ENCODE peak calls at places on chromosomes 11 and 22, in ten cellular contexts. V is body of pancreas, D is esophagus muscularis mucosa, O is heart left ventricle, W is pancreas, Q is heart right ventricle, L is MM.1S, N is lung, B is left ventricle myocardium inferior, H is mesendoderm. U is an unnamed sample. For H3K4me1, the result is how much of the 10 kb centered on the place peaks cover.

GRCh38 chr11:20612416-20612815 is 13.0 kb downstream of the SLC6A5 start:
- DNase-seq in H (no peak), O (no peak), W (no peak), B (no peak), D (no peak), Q (no peak), V (no peak), N (no peak), L (no peak), U (no peak)

GRCh38 chr11:35418847-35419712 is at the start of gene SLC1A2:
- DNase-seq in Q (peak), D (no peak), H (peak), B (no peak), W (no peak), L (peak), O (peak), V (no peak), N (no peak), U (no peak)

GRCh38 chr22:48803171-48803992 is 1024.3 kb downstream of the BRD1 start:
- DNase-seq in W (no peak), D (no peak), H (no peak), O (no peak), L (no peak), N (no peak), V (no peak), Q (no peak), B (no peak), U (no peak)

GRCh38 chr11:132445966-132446365 is 1075.6 kb downstream of the NTM start:
- DNase-seq in W (no peak), L (no peak), Q (no peak), H (no peak), N (no peak), V (no peak), B (no peak), D (no peak), O (no peak), U (no peak)

GRCh38 chr11:118152552-118153471 is at the start of gene SCN4B:
- DNase-seq in L (no peak), O (peak), D (no peak), V (peak), B (peak), H (peak), N (peak), Q (peak), W (peak), U (no peak)

GRCh38 chr22:25775501-25775900 is 33.5 kb downstream of the MYO18B start:
- DNase-seq in D (no peak), V (no peak), L (no peak), B (no peak), H (peak), Q (no peak), N (no peak), W (no peak), O (no peak), U (no peak)

GRCh38 chr11:133713406-133713805 is 131.9 kb downstream of the SPATA19 start:
- DNase-seq in L (no peak), Q (no peak), N (no peak), V (no peak), D (no peak), B (no peak), O (no peak), W (no peak), H (no peak), U (no peak)

GRCh38 chr11:90134420-90135003 is at the start of gene NAALAD2:
- DNase-seq in W (peak), D (no peak), V (peak), O (peak), B (peak), H (peak), N (peak), Q (peak), L (peak), U (no peak)

GRCh38 chr11:128776434-128777284 is 82.8 kb downstream of the FLI1 start:
- DNase-seq in O (peak), D (no peak), V (peak), B (peak), Q (peak), H (peak), W (peak), N (no peak), L (peak), U (peak)

GRCh38 chr11:128135451-128135850 is 451.9 kb downstream of the ETS1 start:
- DNase-seq in W (peak), B (no peak), Q (no peak), O (no peak), H (peak), L (no peak), D (no peak), N (no peak), V (peak), U (no peak)

GRCh38 chr22:50190182-50190951 is 4.7 kb downstream of the TRABD start:
- DNase-seq in O (peak), V (peak), D (peak), W (peak), Q (peak), L (peak), N (peak), B (peak), H (peak), U (peak)

GRCh38 chr22:20128902-20129746 is 2.5 kb upstream of the ZDHHC8 start:
- DNase-seq in D (no peak), V (peak), B (no peak), W (no peak), O (no peak), H (peak), N (no peak), L (peak), Q (no peak), U (peak)

GRCh38 chr22:40593460-40594273 is 42.9 kb downstream of the MRTFA start:
- DNase-seq in L (peak), Q (no peak), N (no peak), D (no peak), V (no peak), H (no peak), W (no peak), O (no peak), B (no peak), U (no peak)

GRCh38 chr11:65391007-65391406 is 4.6 kb downstream of the FRMD8 start:
- DNase-seq in Q (peak), H (peak), O (no peak), N (no peak), V (no peak), B (peak), W (no peak), L (no peak), D (no peak), U (no peak)

GRCh38 chr11:126968915-126969314 is 31.7 kb downstream of the KIRREL3 start:
- DNase-seq in B (no peak), L (peak), O (no peak), N (no peak), D (no peak), Q (no peak), H (peak), W (no peak), V (no peak), U (no peak)

GRCh38 chr11:46977940-46978595 is 41.5 kb downstream of the CSTPP1 start:
- DNase-seq in W (no peak), L (no peak), V (no peak), N (no peak), O (no peak), B (no peak), H (peak), Q (no peak), D (no peak), U (no peak)

GRCh38 chr11:3196161-3197043 is 22.2 kb downstream of the MRGPRG start:
- DNase-seq in W (peak), H (no peak), D (no peak), B (no peak), L (no peak), N (no peak), Q (no peak), O (no peak), V (no peak), U (no peak)

GRCh38 chr11:78742430-78742829 is 167.8 kb upstream of the NARS2 start:
- DNase-seq in V (peak), W (peak), Q (peak), L (no peak), D (no peak), N (peak), H (no peak), O (peak), B (peak), U (no peak)

GRCh38 chr11:2909145-2909914 is 19.9 kb downstream of the PHLDA2 start:
- DNase-seq in H (no peak), N (no peak), B (no peak), D (no peak), L (no peak), W (no peak), V (no peak), O (no peak), Q (no peak), U (no peak)

GRCh38 chr11:30387891-30388861 is 65.3 kb downstream of the ARL14EP start:
- DNase-seq in D (no peak), B (no peak), H (peak), N (no peak), V (no peak), W (no peak), O (no peak), L (no peak), Q (no peak), U (no peak)

GRCh38 chr11:88402784-88403183 is 65.2 kb upstream of the CTSC start:
- DNase-seq in L (no peak), H (no peak), W (no peak), D (no peak), B (no peak), Q (no peak), N (no peak), O (no peak), V (no peak), U (no peak)

GRCh38 chr11:31150011-31150410 is 219.5 kb downstream of the DCDC1 start:
- DNase-seq in O (no peak), B (no peak), N (no peak), Q (no peak), W (no peak), H (no peak), V (no peak), L (no peak), D (no peak), U (no peak)

GRCh38 chr22:50694099-50694498 is 21.5 kb downstream of the SHANK3 start:
- DNase-seq in B (no peak), W (no peak), D (no peak), V (no peak), N (no peak), L (peak), Q (no peak), O (no peak), H (no peak), U (no peak)

GRCh38 chr22:40055143-40055926 is 60.6 kb downstream of the FAM83F start:
- DNase-seq in W (no peak), O (no peak), V (no peak), B (no peak), D (no peak), N (no peak), Q (no peak), L (peak), H (peak), U (no peak)

GRCh38 chr22:48944756-48945620 is 882.7 kb downstream of the BRD1 start:
- DNase-seq in Q (no peak), L (no peak), H (no peak), V (no peak), N (peak), D (peak), W (no peak), B (no peak), O (peak), U (no peak)

GRCh38 chr11:117856252-117856651 is 20.2 kb downstream of the FXYD6 start:
- DNase-seq in Q (no peak), H (no peak), O (no peak), N (no peak), W (no peak), V (no peak), B (no peak), D (no peak), L (no peak), U (no peak)

DNA sequence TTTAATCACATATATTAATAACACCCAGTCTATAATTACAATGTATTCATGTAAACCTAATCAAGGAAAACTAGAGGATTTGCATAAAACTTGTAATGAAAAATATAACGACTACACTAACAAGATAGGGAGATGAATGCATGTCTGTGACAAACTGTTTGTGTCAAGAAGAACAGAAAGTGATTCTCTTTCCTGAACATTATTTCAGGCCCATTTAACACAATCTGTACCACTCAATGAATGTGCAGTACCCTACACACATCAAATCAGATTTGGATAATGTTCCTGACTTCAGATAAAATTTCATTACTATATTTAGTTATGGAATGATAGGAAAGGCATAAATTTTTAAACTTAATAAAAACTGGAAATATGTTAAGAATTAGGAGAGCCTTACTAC is 93.1 kb downstream of the CADM1 start:
- DNase-seq in Q (no peak), O (no peak), D (no peak), B (no peak), V (no peak), N (no peak), H (no peak), W (no peak), L (no peak), U (no peak)
- H3K4me3 ChIP-seq in Q (no peak), O (no peak), D (no peak), B (no peak), V (no peak), N (no peak), H (no peak), W (no peak), L (no peak), U (no peak)

GRCh38 chr11:1511937-1512496 is 25.4 kb upstream of the MOB2 start:
- DNase-seq in B (peak), O (no peak), V (no peak), L (no peak), Q (peak), W (no peak), N (no peak), H (no peak), D (no peak), U (no peak)

GRCh38 chr11:1514349-1515061 is 27.9 kb upstream of the MOB2 start:
- DNase-seq in W (no peak), N (no peak), O (no peak), V (no peak), Q (no peak), B (peak), L (no peak), H (no peak), D (no peak), U (no peak)

GRCh38 chr11:1510928-1511327 is 24.3 kb upstream of the MOB2 start:
- DNase-seq in O (no peak), L (no peak), B (peak), Q (peak), W (no peak), N (no peak), V (no peak), D (no peak), H (no peak), U (no peak)

GRCh38 chr11:1515082-1516060 is 28.8 kb upstream of the MOB2 start:
- DNase-seq in N (peak), H (peak), V (peak), D (no peak), L (peak), O (peak), Q (peak), B (peak), W (peak), U (peak)

GRCh38 chr11:1513326-1514296 is 27.0 kb upstream of the MOB2 start:
- DNase-seq in B (peak), N (no peak), L (no peak), V (no peak), D (no peak), H (no peak), W (no peak), O (no peak), Q (peak), U (no peak)
- H3K27ac ChIP-seq in B (peak), N (peak), L (no peak), V (no peak), D (no peak), H (no peak), W (no peak), O (no peak), Q (no peak), U (no peak)

GRCh38 chr11:95732930-95733602 is 56.5 kb downstream of the FAM76B start:
- DNase-seq in B (no peak), Q (no peak), N (no peak), V (no peak), W (no peak), H (no peak), O (no peak), L (no peak), D (no peak), U (no peak)

GRCh38 chr11:95734009-95734572 is 55.5 kb downstream of the FAM76B start:
- DNase-seq in Q (no peak), W (no peak), V (peak), D (no peak), B (no peak), L (no peak), O (no peak), H (peak), N (no peak), U (no peak)

GRCh38 chr11:95739108-95739507 is 50.5 kb downstream of the FAM76B start:
- DNase-seq in L (no peak), O (no peak), V (no peak), H (peak), D (no peak), B (no peak), Q (no peak), W (no peak), N (no peak), U (no peak)

GRCh38 chr11:95739526-95739925 is 50.1 kb downstream of the FAM76B start:
- DNase-seq in Q (no peak), N (no peak), L (no peak), H (peak), B (no peak), W (no peak), D (no peak), V (no peak), O (no peak), U (no peak)

GRCh38 chr11:95736268-95737208 is 53.0 kb downstream of the FAM76B start:
- DNase-seq in N (no peak), L (no peak), D (no peak), H (no peak), B (no peak), O (no peak), W (no peak), Q (no peak), V (no peak), U (no peak)
- H3K4me1 ChIP-seq in N (under half), L (under half), D (under half), H (under half), B (under half), O (under half), W (under half), Q (under half), V (under half), U (under half)

GRCh38 chr11:112172362-112172994 is 2.8 kb upstream of the BCO2 start:
- DNase-seq in V (no peak), L (no peak), H (no peak), B (no peak), D (no peak), Q (no peak), O (no peak), N (no peak), W (no peak), U (no peak)

GRCh38 chr11:112176077-112176476 is 765 bp downstream of the BCO2 start:
- DNase-seq in L (no peak), Q (no peak), O (no peak), W (no peak), B (no peak), V (no peak), N (no peak), D (no peak), H (no peak), U (no peak)

GRCh38 chr11:112173152-112173551 is 2.2 kb upstream of the BCO2 start:
- DNase-seq in O (no peak), N (peak), L (no peak), H (no peak), V (no peak), B (no peak), D (no peak), Q (peak), W (no peak), U (no peak)

GRCh38 chr11:112175596-112175947 is 260 bp downstream of the BCO2 start:
- DNase-seq in L (no peak), H (no peak), N (no peak), Q (no peak), V (no peak), B (no peak), W (no peak), D (no peak), O (no peak), U (no peak)

GRCh38 chr11:112174789-112175595 is at the start of gene BCO2:
- DNase-seq in H (peak), Q (peak), L (peak), W (peak), V (peak), O (peak), N (peak), B (peak), D (peak), U (peak)
- H3K4me3 ChIP-seq in H (no peak), Q (peak), L (no peak), W (peak), V (no peak), O (peak), N (no peak), B (peak), D (peak), U (no peak)